ENCODE peak calls at places on chromosomes 2 and 18, in five cellular contexts. P, R, Z, E and T are unnamed samples.
A peak's percentile ranks its signal among the peaks of the same experiment; 100 is the strongest.

GRCh38 chr18:2293109-2293839 is 278.0 kb downstream of the METTL4 start:
- DNase-seq in P (no peak), R (no peak), Z (no peak), E (no peak), T (no peak)

GRCh38 chr2:171545086-171545485 is 22.8 kb downstream of the CYBRD1 start:
- DNase-seq in P (no peak), R (no peak), Z (no peak), E (no peak), T (no peak)

GRCh38 chr2:160387558-160388262 is 105.9 kb downstream of the RBMS1 start:
- DNase-seq in P (no peak), R (peak; percentile 99), Z (peak; percentile 93), E (peak; percentile 99), T (peak; percentile 98)

GRCh38 chr2:127121776-127122176 is 14.8 kb upstream of the BIN1 start:
- DNase-seq in P (no peak), R (peak; percentile 87), Z (no peak), E (peak; percentile 93), T (no peak)

GRCh38 chr2:149467461-149467860 is 120.1 kb downstream of the MMADHC start:
- DNase-seq in P (no peak), R (peak; percentile 41), Z (no peak), E (peak; percentile 16), T (no peak)

GRCh38 chr18:25921677-25922421 is 168.6 kb downstream of the SS18 start:
- DNase-seq in P (no peak), R (peak; percentile 7), Z (no peak), E (peak; percentile 30), T (no peak)

GRCh38 chr18:57803119-57803969 is at the start of gene ATP8B1:
- DNase-seq in P (peak; percentile 95), R (peak; percentile 77), Z (peak; percentile 33), E (peak; percentile 81), T (no peak)

GRCh38 chr2:207764096-207764630 is 5.5 kb downstream of the FZD5 start:
- DNase-seq in P (no peak), R (no peak), Z (no peak), E (no peak), T (no peak)

GRCh38 chr2:52960891-52961290 is 806.7 kb upstream of the CHAC2 start:
- DNase-seq in P (no peak), R (no peak), Z (no peak), E (no peak), T (no peak)

GRCh38 chr18:13452448-13452811 is 233.9 kb downstream of the LDLRAD4 start:
- DNase-seq in P (no peak), R (peak; percentile 82), Z (peak; percentile 63), E (peak; percentile 88), T (no peak)

GRCh38 chr18:35369126-35369525 is 8.0 kb downstream of the ZNF396 start:
- DNase-seq in P (no peak), R (no peak), Z (no peak), E (peak; percentile 74), T (no peak)

GRCh38 chr2:55010915-55011314 is 39.3 kb downstream of the RTN4 start:
- DNase-seq in P (peak; percentile 37), R (peak; percentile 51), Z (no peak), E (peak; percentile 62), T (no peak)

GRCh38 chr2:210997373-210997772 is 441.0 kb downstream of the CPS1 start:
- DNase-seq in P (no peak), R (no peak), Z (no peak), E (no peak), T (no peak)

GRCh38 chr2:28484835-28485234 is 11.0 kb upstream of the PLB1 start:
- DNase-seq in P (no peak), R (no peak), Z (no peak), E (no peak), T (no peak)

GRCh38 chr18:8045890-8046289 is 478.8 kb downstream of the PTPRM start:
- DNase-seq in P (no peak), R (no peak), Z (no peak), E (peak; percentile 10), T (no peak)

GRCh38 chr2:2286592-2286991 is 44.5 kb downstream of the MYT1L start:
- DNase-seq in P (no peak), R (no peak), Z (no peak), E (no peak), T (no peak)

GRCh38 chr2:171966268-171966667 is 33.5 kb upstream of the METAP1D start:
- DNase-seq in P (no peak), R (no peak), Z (no peak), E (no peak), T (no peak)

GRCh38 chr2:59012234-59012633 is 771.1 kb upstream of the FANCL start:
- DNase-seq in P (no peak), R (no peak), Z (no peak), E (no peak), T (no peak)

GRCh38 chr2:202822411-202822810 is 49.2 kb downstream of the ICA1L start:
- DNase-seq in P (no peak), R (no peak), Z (no peak), E (no peak), T (no peak)

GRCh38 chr18:9413586-9413985 is 61.7 kb upstream of the RALBP1 start:
- DNase-seq in P (no peak), R (peak; percentile 89), Z (no peak), E (peak; percentile 70), T (peak; percentile 83)

GRCh38 chr2:207223051-207223450 is 57.3 kb upstream of the KLF7 start:
- DNase-seq in P (no peak), R (peak; percentile 66), Z (peak; percentile 80), E (peak; percentile 79), T (peak; percentile 67)

GRCh38 chr18:9619990-9620389 is 5.6 kb upstream of the PPP4R1 start:
- DNase-seq in P (no peak), R (peak; percentile 54), Z (no peak), E (peak; percentile 46), T (no peak)

GRCh38 chr2:165462433-165462832 is 7.1 kb upstream of the CSRNP3 start:
- DNase-seq in P (no peak), R (no peak), Z (no peak), E (no peak), T (no peak)

GRCh38 chr2:121095257-121096080 is 189.5 kb downstream of the TFCP2L1 start:
- DNase-seq in P (peak; percentile 72), R (peak; percentile 60), Z (peak; percentile 44), E (peak; percentile 79), T (no peak)

GRCh38 chr2:147913701-147914480 is 69.1 kb downstream of the ACVR2A start:
- DNase-seq in P (no peak), R (peak; percentile 7), Z (no peak), E (peak; percentile 33), T (no peak)

GRCh38 chr2:22893773-22894517 is 491.0 kb upstream of the KLHL29 start:
- DNase-seq in P (no peak), R (no peak), Z (no peak), E (no peak), T (no peak)

GRCh38 chr2:68762665-68763064 is 28.1 kb downstream of the ARHGAP25 start:
- DNase-seq in P (no peak), R (no peak), Z (no peak), E (no peak), T (no peak)

GRCh38 chr2:209753020-209753419 is 18.6 kb upstream of the UNC80 start:
- DNase-seq in P (no peak), R (no peak), Z (no peak), E (no peak), T (no peak)

GRCh38 chr2:9140570-9141378 is 65.8 kb upstream of the ASAP2 start:
- DNase-seq in P (no peak), R (peak; percentile 59), Z (no peak), E (peak; percentile 78), T (no peak)

GRCh38 chr18:3153107-3153704 is 66.6 kb downstream of the MYOM1 start:
- DNase-seq in P (no peak), R (no peak), Z (no peak), E (no peak), T (no peak)

GRCh38 chr2:30226144-30227032 is 4.9 kb upstream of the LBH start:
- DNase-seq in P (no peak), R (peak; percentile 56), Z (no peak), E (peak; percentile 78), T (no peak)

GRCh38 chr2:30223413-30223874 is 7.9 kb upstream of the LBH start:
- DNase-seq in P (no peak), R (no peak), Z (no peak), E (no peak), T (no peak)

GRCh38 chr2:30222636-30223360 is 8.5 kb upstream of the LBH start:
- DNase-seq in P (no peak), R (no peak), Z (no peak), E (no peak), T (no peak)

GRCh38 chr2:30224147-30224546 is 7.2 kb upstream of the LBH start:
- DNase-seq in P (no peak), R (no peak), Z (no peak), E (no peak), T (no peak)

GRCh38 chr2:30225131-30225762 is 6.1 kb upstream of the LBH start:
- DNase-seq in P (no peak), R (peak; percentile 83), Z (no peak), E (peak; percentile 47), T (peak; percentile 61)
- H3K4me3 ChIP-seq in P (peak overlapping the region; percentile 16), R (peak overlapping the region; percentile 53), Z (peak overlapping the region; percentile 13), E (peak overlapping the region; percentile 50), T (peak overlapping the region; percentile 46)

DNA sequence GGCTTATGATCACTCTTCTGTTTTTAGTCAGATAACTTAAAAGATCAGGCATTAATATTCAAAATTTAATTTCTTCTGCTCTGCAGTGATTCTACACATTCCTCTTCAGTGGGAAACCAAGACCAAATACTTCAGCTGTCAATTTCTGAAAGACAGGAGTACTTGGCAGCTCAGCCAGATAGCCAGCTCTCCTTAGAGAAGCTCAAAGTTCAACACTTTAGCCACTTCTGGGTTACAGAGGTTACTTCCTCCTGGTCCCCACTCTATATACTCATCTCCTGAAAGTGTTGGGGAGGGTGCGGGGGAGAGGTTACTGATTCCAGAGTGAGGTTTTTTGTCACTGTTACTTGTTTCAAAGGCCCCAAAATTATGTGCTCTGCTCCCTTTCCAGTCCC is 4.1 kb downstream of the CYTIP start:
- DNase-seq in P (no peak), R (no peak), Z (no peak), E (no peak), T (no peak)
- H3K4me3 ChIP-seq in P (no peak overlapping the region), R (no peak overlapping the region), Z (no peak overlapping the region), E (no peak overlapping the region), T (no peak overlapping the region)

GRCh38 chr18:62524443-62525200 is 1.8 kb downstream of the ZCCHC2 start:
- DNase-seq in P (peak; percentile 56), R (peak; percentile 42), Z (no peak), E (peak; percentile 79), T (no peak)
- H3K4me3 ChIP-seq in P (peak overlapping the region; percentile 89), R (peak overlapping the region; percentile 84), Z (peak overlapping the region; percentile 76), E (peak overlapping the region; percentile 86), T (peak overlapping the region; percentile 79)

GRCh38 chr2:241708879-241709278 is 7.0 kb downstream of the ING5 start:
- DNase-seq in P (no peak), R (no peak), Z (no peak), E (no peak), T (no peak)
- H3K4me3 ChIP-seq in P (no peak overlapping the region), R (no peak overlapping the region), Z (no peak overlapping the region), E (no peak overlapping the region), T (no peak overlapping the region)